ENCODE peak calls at places on chromosome 21, in eight cellular contexts. Y is cardiac muscle cell; U is CD8-positive, alpha-beta T cell; Z is stomach; V is heart left ventricle; I is heart right ventricle; P is Panc1; G is DND-41. R is an unnamed sample.

GRCh38 chr21:39029086-39029772 is 154.0 kb downstream of the PSMG1 start:
- DNase-seq in Z (no peak), V (no peak), G (no peak), U (no peak), Y (peak; percentile 85), I (no peak), P (no peak), R (no peak)

GRCh38 chr21:38913120-38913975 is 107.6 kb downstream of the ETS2 start:
- DNase-seq in Y (peak; percentile 84), I (peak; percentile 72), V (peak; percentile 65), P (no peak), Z (peak; percentile 93), G (no peak), U (no peak), R (peak; percentile 89)

GRCh38 chr21:26068776-26069175 is 101.8 kb downstream of the APP start:
- DNase-seq in V (no peak), P (no peak), G (no peak), Y (no peak), I (no peak), U (no peak), Z (no peak), R (no peak)

GRCh38 chr21:33411949-33412430 is 8.8 kb downstream of the IFNGR2 start:
- DNase-seq in I (no peak), V (no peak), Z (peak; percentile 56), G (no peak), U (no peak), P (no peak), Y (peak; percentile 51), R (no peak)

GRCh38 chr21:29342394-29342957 is 43.8 kb downstream of the BACH1 start:
- DNase-seq in V (peak; percentile 51), U (no peak), P (no peak), Z (no peak), Y (peak; percentile 91), G (no peak), I (peak; percentile 63), R (no peak)

GRCh38 chr21:36709030-36709867 is 10.3 kb downstream of the SIM2 start:
- DNase-seq in Y (no peak), G (no peak), Z (peak; percentile 26), P (no peak), I (no peak), U (no peak), V (peak; percentile 16), R (no peak)

GRCh38 chr21:15003463-15004135 is 61.2 kb downstream of the NRIP1 start:
- DNase-seq in Y (no peak), I (no peak), U (no peak), G (no peak), V (no peak), P (no peak), Z (no peak), R (no peak)

GRCh38 chr21:37155216-37155615 is 82.2 kb downstream of the TTC3 start:
- DNase-seq in G (no peak), Z (no peak), V (no peak), I (no peak), Y (no peak), U (no peak), P (no peak), R (no peak)

GRCh38 chr21:42722153-42722552 is 68.7 kb downstream of the PDE9A start:
- DNase-seq in P (no peak), V (no peak), U (no peak), Z (no peak), G (no peak), I (no peak), Y (no peak), R (no peak)

GRCh38 chr21:28196981-28197380 is 795.7 kb downstream of the LTN1 start:
- DNase-seq in Z (no peak), G (no peak), P (no peak), Y (no peak), U (no peak), V (no peak), I (no peak), R (no peak)

GRCh38 chr21:34817821-34818662 is 149.2 kb downstream of the CLIC6 start:
- DNase-seq in U (no peak), I (no peak), P (no peak), G (no peak), Y (no peak), Z (no peak), V (no peak), R (no peak)

GRCh38 chr21:33384851-33385331 is 18.3 kb upstream of the IFNGR2 start:
- DNase-seq in Y (no peak), Z (no peak), I (no peak), G (no peak), P (no peak), U (peak; percentile 11), V (no peak), R (no peak)

GRCh38 chr21:30227633-30228404 is 11.9 kb upstream of the CLDN8 start:
- DNase-seq in V (no peak), Y (peak; percentile 98), I (peak; percentile 40), Z (no peak), G (no peak), U (no peak), P (no peak), R (no peak)

GRCh38 chr21:29232601-29233541 is 65.9 kb upstream of the BACH1 start:
- DNase-seq in G (no peak), V (no peak), Y (peak; percentile 50), I (no peak), Z (no peak), P (no peak), U (no peak), R (no peak)

GRCh38 chr21:45962531-45963224 is 18.9 kb upstream of the COL6A1 start:
- DNase-seq in V (no peak), Z (no peak), Y (no peak), P (no peak), I (no peak), U (no peak), G (no peak), R (no peak)
- H3K27ac ChIP-seq in V (no peak overlapping the region), Z (no peak overlapping the region), Y (no peak overlapping the region), P (no peak overlapping the region), I (no peak overlapping the region), U (no peak overlapping the region), G (no peak overlapping the region), R (no peak overlapping the region)

GRCh38 chr21:44778499-44778911 is 23.1 kb downstream of the UBE2G2 start:
- DNase-seq in P (no peak), Y (no peak), Z (no peak), G (no peak), V (no peak), I (no peak), U (no peak), R (no peak)
- TF ChIP-seq CTCF in P (no peak), Y (no peak), Z (no peak), G (no peak), V (no peak), I (no peak), U (no peak), R (no peak)

GRCh38 chr21:43892984-43893535 is 28.0 kb downstream of the AGPAT3 start:
- DNase-seq in U (no peak), V (no peak), I (no peak), Y (no peak), Z (no peak), G (no peak), P (no peak), R (no peak)
- H3K27ac ChIP-seq in U (no peak overlapping the region), V (no peak overlapping the region), I (no peak overlapping the region), Y (no peak overlapping the region), Z (peak overlapping the region; percentile 71), G (no peak overlapping the region), P (no peak overlapping the region), R (no peak overlapping the region)

GRCh38 chr21:18840239-18840638 is 436.7 kb upstream of the TMPRSS15 start:
- DNase-seq in Y (no peak), U (no peak), I (no peak), Z (no peak), G (no peak), P (no peak), V (no peak), R (no peak)
- TF ChIP-seq CTCF in Y (no peak), U (no peak), I (no peak), Z (no peak), G (peak; percentile 41), P (peak; percentile 36), V (no peak), R (no peak)

GRCh38 chr21:46094401-46095105 is 3.4 kb upstream of the COL6A2 start:
- DNase-seq in G (no peak), U (no peak), P (no peak), I (no peak), Z (no peak), V (no peak), Y (no peak), R (no peak)
- H3K27ac ChIP-seq in G (no peak overlapping the region), U (no peak overlapping the region), P (no peak overlapping the region), I (no peak overlapping the region), Z (peak overlapping the region; percentile 87), V (no peak overlapping the region), Y (no peak overlapping the region), R (no peak overlapping the region)

DNA sequence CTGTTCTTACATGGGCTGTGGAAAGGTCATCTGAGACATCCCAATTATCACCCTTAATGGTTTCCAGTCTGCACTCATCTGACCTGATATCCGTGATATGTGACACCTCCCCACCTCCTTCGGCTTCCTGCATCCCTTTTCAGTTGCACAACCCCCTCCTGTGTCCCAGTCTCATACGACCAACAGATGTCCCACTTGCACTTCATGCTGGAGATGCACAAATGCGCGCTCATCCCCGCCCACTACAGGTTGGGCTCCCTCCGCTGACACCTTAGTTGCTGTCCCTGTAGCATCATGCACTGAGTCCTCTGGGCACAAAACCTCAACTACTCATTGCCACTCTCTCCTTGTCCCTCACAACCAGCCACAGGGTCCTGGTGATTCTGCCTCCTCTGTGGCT is 94.4 kb downstream of the MIS18A start:
- DNase-seq in P (no peak), U (no peak), Z (no peak), G (no peak), V (no peak), I (no peak), Y (no peak), R (no peak)
- TF ChIP-seq CTCF in P (no peak), U (no peak), Z (no peak), G (no peak), V (no peak), I (no peak), Y (no peak), R (no peak)

DNA sequence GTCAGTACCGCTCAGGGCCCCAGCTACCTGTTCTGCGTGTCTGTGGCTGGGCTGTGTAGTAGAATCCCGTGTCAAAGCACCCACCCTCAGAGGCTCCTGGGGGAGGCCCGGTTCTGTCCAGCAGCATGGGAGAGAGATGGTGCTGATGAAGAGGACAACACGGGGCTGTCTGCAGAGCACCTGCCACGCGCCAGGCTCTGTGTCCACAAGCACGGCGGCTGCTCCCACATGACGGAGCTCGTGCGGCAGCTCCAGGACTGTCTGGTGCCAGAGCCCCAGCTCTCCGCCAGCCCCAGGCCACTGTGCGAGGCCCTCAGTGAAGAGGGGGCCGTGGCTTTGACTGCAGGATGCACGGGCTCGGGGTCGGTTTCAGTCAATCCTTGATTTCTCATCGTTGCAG is 42.0 kb upstream of the TSPEAR start:
- DNase-seq in I (no peak), G (no peak), U (no peak), V (no peak), Z (no peak), Y (no peak), P (no peak), R (no peak)
- H3K27ac ChIP-seq in I (no peak overlapping the region), G (no peak overlapping the region), U (no peak overlapping the region), V (no peak overlapping the region), Z (no peak overlapping the region), Y (no peak overlapping the region), P (no peak overlapping the region), R (no peak overlapping the region)